ENCODE peak calls at places on chromosomes 4 and X, in ten cellular contexts. One of them, this sample, is unnamed.

GRCh38 chr4:39729557-39729956 is 31.6 kb downstream of the UBE2K start:
- DNase-seq in SHP77 treated with DMSO at 0.1 percent for 48 hours: no peak
- DNase-seq in effector memory CD8-positive, alpha-beta T cell: no peak
- DNase-seq in NCI-H1930: no peak
- DNase-seq in coronary artery: no peak
- DNase-seq in H9: no peak
- DNase-seq in SW480: no peak
- DNase-seq in Peyer's patch: no peak
- DNase-seq in AG09319: no peak
- DNase-seq in AG08395: no peak
- DNase-seq in this sample: no peak

GRCh38 chr4:57425610-57426009 is 315.4 kb upstream of the IGFBP7 start:
- DNase-seq in SHP77 treated with DMSO at 0.1 percent for 48 hours: no peak
- DNase-seq in AG09319: no peak
- DNase-seq in Peyer's patch: no peak
- DNase-seq in AG08395: no peak
- DNase-seq in NCI-H1930: no peak
- DNase-seq in effector memory CD8-positive, alpha-beta T cell: no peak
- DNase-seq in H9: no peak
- DNase-seq in SW480: no peak
- DNase-seq in coronary artery: no peak
- DNase-seq in this sample: no peak

GRCh38 chrX:109656774-109657173 is 31.8 kb upstream of the KCNE5 start:
- DNase-seq in AG08395: no peak
- DNase-seq in effector memory CD8-positive, alpha-beta T cell: no peak
- DNase-seq in H9: no peak
- DNase-seq in NCI-H1930: no peak
- DNase-seq in SW480: no peak
- DNase-seq in SHP77 treated with DMSO at 0.1 percent for 48 hours: no peak
- DNase-seq in AG09319: no peak
- DNase-seq in Peyer's patch: no peak
- DNase-seq in coronary artery: no peak
- DNase-seq in this sample: no peak

GRCh38 chrX:136209016-136209738 is 42.0 kb downstream of the MAP7D3 start:
- DNase-seq in effector memory CD8-positive, alpha-beta T cell: peak
- DNase-seq in coronary artery: peak
- DNase-seq in Peyer's patch: peak
- DNase-seq in NCI-H1930: no peak
- DNase-seq in SHP77 treated with DMSO at 0.1 percent for 48 hours: no peak
- DNase-seq in SW480: no peak
- DNase-seq in AG08395: peak
- DNase-seq in AG09319: no peak
- DNase-seq in H9: peak
- DNase-seq in this sample: peak

GRCh38 chr4:185587444-185588161 is 52.3 kb upstream of the PDLIM3 start:
- DNase-seq in H9: peak
- DNase-seq in Peyer's patch: no peak
- DNase-seq in NCI-H1930: peak
- DNase-seq in SW480: no peak
- DNase-seq in AG09319: no peak
- DNase-seq in effector memory CD8-positive, alpha-beta T cell: peak
- DNase-seq in SHP77 treated with DMSO at 0.1 percent for 48 hours: no peak
- DNase-seq in coronary artery: no peak
- DNase-seq in AG08395: no peak
- DNase-seq in this sample: peak

GRCh38 chrX:36431819-36432218 is 512.3 kb downstream of the CFAP47 start:
- DNase-seq in AG08395: no peak
- DNase-seq in SW480: peak
- DNase-seq in AG09319: no peak
- DNase-seq in Peyer's patch: no peak
- DNase-seq in NCI-H1930: no peak
- DNase-seq in coronary artery: no peak
- DNase-seq in SHP77 treated with DMSO at 0.1 percent for 48 hours: no peak
- DNase-seq in H9: no peak
- DNase-seq in effector memory CD8-positive, alpha-beta T cell: no peak
- DNase-seq in this sample: no peak

GRCh38 chr4:152983774-152984411 is 47.8 kb downstream of the FHDC1 start:
- DNase-seq in SHP77 treated with DMSO at 0.1 percent for 48 hours: no peak
- DNase-seq in AG09319: no peak
- DNase-seq in effector memory CD8-positive, alpha-beta T cell: no peak
- DNase-seq in NCI-H1930: no peak
- DNase-seq in H9: peak
- DNase-seq in AG08395: peak
- DNase-seq in SW480: no peak
- DNase-seq in Peyer's patch: no peak
- DNase-seq in coronary artery: no peak
- DNase-seq in this sample: no peak

GRCh38 chr4:6272863-6273660 is 3.4 kb downstream of the WFS1 start:
- DNase-seq in H9: no peak
- DNase-seq in coronary artery: no peak
- DNase-seq in AG09319: no peak
- DNase-seq in NCI-H1930: no peak
- DNase-seq in effector memory CD8-positive, alpha-beta T cell: no peak
- DNase-seq in Peyer's patch: no peak
- DNase-seq in AG08395: peak
- DNase-seq in SHP77 treated with DMSO at 0.1 percent for 48 hours: no peak
- DNase-seq in SW480: peak
- DNase-seq in this sample: no peak

GRCh38 chrX:94914235-94914634 is 1240.2 kb downstream of the FAM133A start:
- DNase-seq in AG09319: no peak
- DNase-seq in SW480: no peak
- DNase-seq in Peyer's patch: no peak
- DNase-seq in AG08395: no peak
- DNase-seq in NCI-H1930: no peak
- DNase-seq in coronary artery: no peak
- DNase-seq in H9: no peak
- DNase-seq in SHP77 treated with DMSO at 0.1 percent for 48 hours: no peak
- DNase-seq in effector memory CD8-positive, alpha-beta T cell: no peak
- DNase-seq in this sample: no peak

GRCh38 chr4:186588503-186588902 is 33.1 kb upstream of the MTNR1A start:
- DNase-seq in AG08395: no peak
- DNase-seq in coronary artery: no peak
- DNase-seq in H9: no peak
- DNase-seq in effector memory CD8-positive, alpha-beta T cell: no peak
- DNase-seq in SW480: no peak
- DNase-seq in AG09319: no peak
- DNase-seq in SHP77 treated with DMSO at 0.1 percent for 48 hours: no peak
- DNase-seq in NCI-H1930: no peak
- DNase-seq in Peyer's patch: no peak
- DNase-seq in this sample: no peak

GRCh38 chrX:145552643-145553042 is 265.0 kb upstream of the SLITRK2 start:
- DNase-seq in AG08395: no peak
- DNase-seq in SHP77 treated with DMSO at 0.1 percent for 48 hours: no peak
- DNase-seq in effector memory CD8-positive, alpha-beta T cell: no peak
- DNase-seq in NCI-H1930: no peak
- DNase-seq in AG09319: no peak
- DNase-seq in Peyer's patch: no peak
- DNase-seq in H9: no peak
- DNase-seq in SW480: no peak
- DNase-seq in coronary artery: no peak
- DNase-seq in this sample: no peak

GRCh38 chr4:111228396-111228795 is 605.5 kb upstream of the PITX2 start:
- DNase-seq in Peyer's patch: no peak
- DNase-seq in SHP77 treated with DMSO at 0.1 percent for 48 hours: no peak
- DNase-seq in NCI-H1930: no peak
- DNase-seq in AG09319: no peak
- DNase-seq in H9: no peak
- DNase-seq in SW480: no peak
- DNase-seq in coronary artery: no peak
- DNase-seq in effector memory CD8-positive, alpha-beta T cell: no peak
- DNase-seq in AG08395: peak
- DNase-seq in this sample: no peak

GRCh38 chr4:134382478-134383227 is 181.1 kb upstream of the PABPC4L start:
- DNase-seq in AG08395: no peak
- DNase-seq in AG09319: no peak
- DNase-seq in effector memory CD8-positive, alpha-beta T cell: no peak
- DNase-seq in SW480: no peak
- DNase-seq in H9: no peak
- DNase-seq in Peyer's patch: no peak
- DNase-seq in coronary artery: no peak
- DNase-seq in NCI-H1930: no peak
- DNase-seq in SHP77 treated with DMSO at 0.1 percent for 48 hours: no peak
- DNase-seq in this sample: no peak

GRCh38 chrX:103607385-103608304 is at the start of gene TCEAL3:
- DNase-seq in SHP77 treated with DMSO at 0.1 percent for 48 hours: no peak
- DNase-seq in coronary artery: peak
- DNase-seq in NCI-H1930: peak
- DNase-seq in SW480: peak
- DNase-seq in AG08395: peak
- DNase-seq in effector memory CD8-positive, alpha-beta T cell: peak
- DNase-seq in Peyer's patch: peak
- DNase-seq in H9: peak
- DNase-seq in AG09319: no peak
- DNase-seq in this sample: peak

GRCh38 chr4:56424697-56425514 is 10.5 kb downstream of the PPAT start:
- DNase-seq in Peyer's patch: no peak
- DNase-seq in NCI-H1930: no peak
- DNase-seq in SW480: no peak
- DNase-seq in AG08395: peak
- DNase-seq in AG09319: no peak
- DNase-seq in SHP77 treated with DMSO at 0.1 percent for 48 hours: no peak
- DNase-seq in coronary artery: no peak
- DNase-seq in H9: no peak
- DNase-seq in effector memory CD8-positive, alpha-beta T cell: peak
- DNase-seq in this sample: peak

GRCh38 chrX:35726176-35726575 is 72.0 kb upstream of the MAGEB16 start:
- DNase-seq in coronary artery: no peak
- DNase-seq in SHP77 treated with DMSO at 0.1 percent for 48 hours: no peak
- DNase-seq in H9: no peak
- DNase-seq in Peyer's patch: no peak
- DNase-seq in SW480: peak
- DNase-seq in effector memory CD8-positive, alpha-beta T cell: no peak
- DNase-seq in AG09319: no peak
- DNase-seq in AG08395: no peak
- DNase-seq in NCI-H1930: no peak
- DNase-seq in this sample: no peak

GRCh38 chr4:68167706-68168105 is 38.0 kb upstream of the TMPRSS11F start:
- DNase-seq in effector memory CD8-positive, alpha-beta T cell: no peak
- DNase-seq in SW480: no peak
- DNase-seq in SHP77 treated with DMSO at 0.1 percent for 48 hours: no peak
- DNase-seq in AG08395: no peak
- DNase-seq in coronary artery: no peak
- DNase-seq in Peyer's patch: no peak
- DNase-seq in NCI-H1930: no peak
- DNase-seq in H9: no peak
- DNase-seq in AG09319: no peak
- DNase-seq in this sample: no peak

GRCh38 chr4:125097729-125098128 is 217.0 kb upstream of the FAT4 start:
- DNase-seq in SHP77 treated with DMSO at 0.1 percent for 48 hours: no peak
- DNase-seq in coronary artery: no peak
- DNase-seq in effector memory CD8-positive, alpha-beta T cell: no peak
- DNase-seq in AG09319: no peak
- DNase-seq in SW480: no peak
- DNase-seq in NCI-H1930: no peak
- DNase-seq in H9: no peak
- DNase-seq in Peyer's patch: no peak
- DNase-seq in AG08395: no peak
- DNase-seq in this sample: no peak

GRCh38 chr4:169238445-169238844 is 32.3 kb downstream of the SH3RF1 start:
- DNase-seq in effector memory CD8-positive, alpha-beta T cell: no peak
- DNase-seq in AG08395: peak
- DNase-seq in SW480: no peak
- DNase-seq in NCI-H1930: no peak
- DNase-seq in coronary artery: no peak
- DNase-seq in Peyer's patch: no peak
- DNase-seq in AG09319: no peak
- DNase-seq in H9: no peak
- DNase-seq in SHP77 treated with DMSO at 0.1 percent for 48 hours: no peak
- DNase-seq in this sample: no peak

GRCh38 chr4:134408897-134409296 is 207.3 kb upstream of the PABPC4L start:
- DNase-seq in SW480: no peak
- DNase-seq in effector memory CD8-positive, alpha-beta T cell: no peak
- DNase-seq in Peyer's patch: no peak
- DNase-seq in H9: no peak
- DNase-seq in AG09319: no peak
- DNase-seq in AG08395: no peak
- DNase-seq in SHP77 treated with DMSO at 0.1 percent for 48 hours: no peak
- DNase-seq in NCI-H1930: no peak
- DNase-seq in coronary artery: no peak
- DNase-seq in this sample: no peak

GRCh38 chrX:7972586-7972985 is 45.4 kb upstream of the PNPLA4 start:
- DNase-seq in coronary artery: no peak
- DNase-seq in NCI-H1930: no peak
- DNase-seq in H9: no peak
- DNase-seq in effector memory CD8-positive, alpha-beta T cell: no peak
- DNase-seq in SW480: no peak
- DNase-seq in AG08395: no peak
- DNase-seq in Peyer's patch: no peak
- DNase-seq in AG09319: no peak
- DNase-seq in SHP77 treated with DMSO at 0.1 percent for 48 hours: no peak
- DNase-seq in this sample: no peak

GRCh38 chr4:3447431-3448395 is 5.9 kb downstream of the HGFAC start:
- DNase-seq in effector memory CD8-positive, alpha-beta T cell: no peak
- DNase-seq in AG08395: no peak
- DNase-seq in NCI-H1930: no peak
- DNase-seq in H9: no peak
- DNase-seq in coronary artery: no peak
- DNase-seq in AG09319: no peak
- DNase-seq in Peyer's patch: no peak
- DNase-seq in SHP77 treated with DMSO at 0.1 percent for 48 hours: no peak
- DNase-seq in SW480: no peak
- DNase-seq in this sample: no peak

GRCh38 chr4:138050601-138051000 is 191.5 kb downstream of the SLC7A11 start:
- DNase-seq in NCI-H1930: no peak
- DNase-seq in AG09319: no peak
- DNase-seq in effector memory CD8-positive, alpha-beta T cell: no peak
- DNase-seq in Peyer's patch: no peak
- DNase-seq in SW480: no peak
- DNase-seq in H9: peak
- DNase-seq in coronary artery: no peak
- DNase-seq in SHP77 treated with DMSO at 0.1 percent for 48 hours: no peak
- DNase-seq in AG08395: no peak
- DNase-seq in this sample: no peak

GRCh38 chrX:27728291-27728690 is 79.5 kb upstream of the MAGEB10 start:
- DNase-seq in Peyer's patch: no peak
- DNase-seq in coronary artery: no peak
- DNase-seq in H9: no peak
- DNase-seq in NCI-H1930: no peak
- DNase-seq in SHP77 treated with DMSO at 0.1 percent for 48 hours: no peak
- DNase-seq in AG09319: no peak
- DNase-seq in effector memory CD8-positive, alpha-beta T cell: no peak
- DNase-seq in SW480: no peak
- DNase-seq in AG08395: no peak
- DNase-seq in this sample: no peak

GRCh38 chr4:129614581-129614980 is 518.6 kb downstream of the C4orf33 start:
- DNase-seq in H9: no peak
- DNase-seq in SW480: no peak
- DNase-seq in AG09319: no peak
- DNase-seq in NCI-H1930: no peak
- DNase-seq in AG08395: no peak
- DNase-seq in SHP77 treated with DMSO at 0.1 percent for 48 hours: no peak
- DNase-seq in effector memory CD8-positive, alpha-beta T cell: no peak
- DNase-seq in coronary artery: no peak
- DNase-seq in Peyer's patch: no peak
- DNase-seq in this sample: no peak

GRCh38 chrX:120309873-120310730 is 1.2 kb downstream of the TMEM255A start:
- DNase-seq in SHP77 treated with DMSO at 0.1 percent for 48 hours: no peak
- DNase-seq in Peyer's patch: no peak
- DNase-seq in coronary artery: no peak
- DNase-seq in H9: peak
- DNase-seq in NCI-H1930: no peak
- DNase-seq in effector memory CD8-positive, alpha-beta T cell: no peak
- DNase-seq in AG09319: no peak
- DNase-seq in SW480: no peak
- DNase-seq in AG08395: peak
- DNase-seq in this sample: no peak

GRCh38 chrX:10015711-10016515 is 48.8 kb downstream of the CLDN34 start:
- DNase-seq in SHP77 treated with DMSO at 0.1 percent for 48 hours: no peak
- DNase-seq in AG08395: peak
- DNase-seq in NCI-H1930: peak
- DNase-seq in Peyer's patch: peak
- DNase-seq in AG09319: no peak
- DNase-seq in effector memory CD8-positive, alpha-beta T cell: no peak
- DNase-seq in H9: peak
- DNase-seq in SW480: no peak
- DNase-seq in coronary artery: no peak
- DNase-seq in this sample: no peak

GRCh38 chr4:23920716-23921446 is 31.0 kb upstream of the PPARGC1A start:
- DNase-seq in NCI-H1930: no peak
- DNase-seq in Peyer's patch: peak
- DNase-seq in AG09319: no peak
- DNase-seq in AG08395: no peak
- DNase-seq in effector memory CD8-positive, alpha-beta T cell: no peak
- DNase-seq in H9: no peak
- DNase-seq in SHP77 treated with DMSO at 0.1 percent for 48 hours: no peak
- DNase-seq in coronary artery: no peak
- DNase-seq in SW480: no peak
- DNase-seq in this sample: no peak

This sample was measured in transverse colon.